ENCODE peak calls at places on chromosomes 3 and 15, in eight cellular contexts. A, Q, V, J, N, X, D and S are unnamed samples.

GRCh38 chr3:141266797-141267555 is 35.4 kb downstream of the PXYLP1 start:
- DNase-seq in A (no peak), Q (no peak), V (no peak), J (no peak), N (no peak), X (no peak), D (no peak), S (peak)

GRCh38 chr3:62665627-62666433 is 209.4 kb downstream of the CADPS start:
- DNase-seq in A (peak), Q (peak), V (peak), J (peak), N (peak), X (peak), D (peak), S (peak)

GRCh38 chr3:142866841-142867631 is 21.8 kb downstream of the PCOLCE2 start:
- DNase-seq in A (no peak), Q (no peak), V (no peak), J (peak), N (peak), X (no peak), D (no peak), S (no peak)

GRCh38 chr15:71627604-71628003 is 182.8 kb upstream of the NR2E3 start:
- DNase-seq in A (peak), Q (no peak), V (no peak), J (no peak), N (no peak), X (no peak), D (no peak), S (no peak)

GRCh38 chr3:184924547-184924946 is 112.6 kb downstream of the VPS8 start:
- DNase-seq in A (no peak), Q (no peak), V (no peak), J (no peak), N (no peak), X (no peak), D (no peak), S (no peak)

GRCh38 chr3:60399861-60400845 is 851.1 kb downstream of the FHIT start:
- DNase-seq in A (peak), Q (no peak), V (no peak), J (peak), N (no peak), X (peak), D (no peak), S (no peak)

GRCh38 chr15:52785672-52786406 is 4.3 kb downstream of the ONECUT1 start:
- DNase-seq in A (no peak), Q (no peak), V (no peak), J (no peak), N (no peak), X (no peak), D (no peak), S (no peak)

GRCh38 chr3:21894459-21895083 is 143.6 kb upstream of the ZNF385D start:
- DNase-seq in A (peak), Q (peak), V (peak), J (peak), N (no peak), X (peak), D (no peak), S (no peak)

GRCh38 chr3:128993461-128994172 is at the start of gene CFAP92:
- DNase-seq in A (peak), Q (peak), V (peak), J (peak), N (peak), X (peak), D (peak), S (peak)

GRCh38 chr3:24490151-24490550 is 4.5 kb downstream of the THRB start:
- DNase-seq in A (peak), Q (no peak), V (no peak), J (no peak), N (no peak), X (no peak), D (no peak), S (no peak)

GRCh38 chr3:135622657-135623056 is 342.9 kb upstream of the PPP2R3A start:
- DNase-seq in A (no peak), Q (no peak), V (no peak), J (no peak), N (no peak), X (no peak), D (no peak), S (no peak)

GRCh38 chr3:175728566-175728965 is 869.4 kb downstream of the NAALADL2 start:
- DNase-seq in A (peak), Q (peak), V (no peak), J (no peak), N (no peak), X (no peak), D (no peak), S (no peak)

GRCh38 chr15:99983171-99983891 is 250.1 kb upstream of the LYSMD4 start:
- DNase-seq in A (no peak), Q (peak), V (no peak), J (no peak), N (no peak), X (no peak), D (no peak), S (no peak)

GRCh38 chr3:87001699-87002098 is 10.8 kb upstream of the VGLL3 start:
- DNase-seq in A (no peak), Q (no peak), V (no peak), J (no peak), N (no peak), X (no peak), D (no peak), S (no peak)

GRCh38 chr3:52046186-52046913 is 10.0 kb downstream of the DUSP7 start:
- DNase-seq in A (peak), Q (peak), V (no peak), J (peak), N (no peak), X (peak), D (peak), S (no peak)

GRCh38 chr3:193040836-193041672 is 123.4 kb upstream of the MB21D2 start:
- DNase-seq in A (peak), Q (peak), V (no peak), J (peak), N (no peak), X (peak), D (no peak), S (peak)

GRCh38 chr3:17233398-17233800 is 348.6 kb downstream of the PLCL2 start:
- DNase-seq in A (peak), Q (peak), V (peak), J (peak), N (no peak), X (peak), D (no peak), S (peak)

GRCh38 chr3:169362261-169362660 is 301.3 kb downstream of the MECOM start:
- DNase-seq in A (peak), Q (peak), V (no peak), J (peak), N (peak), X (peak), D (no peak), S (no peak)

GRCh38 chr3:141380279-141380678 is 12.0 kb downstream of the ZBTB38 start:
- DNase-seq in A (no peak), Q (no peak), V (no peak), J (no peak), N (no peak), X (no peak), D (no peak), S (no peak)

GRCh38 chr3:14862303-14862660 is 43.5 kb downstream of the FGD5 start:
- DNase-seq in A (no peak), Q (no peak), V (no peak), J (no peak), N (no peak), X (no peak), D (no peak), S (no peak)

GRCh38 chr3:156230291-156230900 is 110.0 kb downstream of the KCNAB1 start:
- DNase-seq in A (peak), Q (no peak), V (no peak), J (no peak), N (no peak), X (no peak), D (no peak), S (no peak)

GRCh38 chr3:42535981-42536784 is 33.7 kb downstream of the VIPR1 start:
- DNase-seq in A (peak), Q (no peak), V (no peak), J (peak), N (peak), X (peak), D (no peak), S (peak)

GRCh38 chr3:42071720-42072582 is 19.2 kb upstream of the TRAK1 start:
- DNase-seq in A (peak), Q (peak), V (no peak), J (no peak), N (peak), X (peak), D (peak), S (peak)

GRCh38 chr3:12985148-12985547 is 88.1 kb downstream of the IQSEC1 start:
- DNase-seq in A (no peak), Q (no peak), V (no peak), J (no peak), N (no peak), X (no peak), D (no peak), S (no peak)

GRCh38 chr3:159458010-159458409 is 530.6 kb upstream of the IL12A start:
- DNase-seq in A (peak), Q (peak), V (no peak), J (peak), N (no peak), X (peak), D (peak), S (no peak)

GRCh38 chr3:64344721-64345207 is 119.5 kb upstream of the PRICKLE2 start:
- DNase-seq in A (peak), Q (peak), V (no peak), J (no peak), N (no peak), X (peak), D (no peak), S (no peak)

GRCh38 chr3:184169896-184170875 is 4.5 kb upstream of the AP2M1 start:
- DNase-seq in A (no peak), Q (no peak), V (no peak), J (no peak), N (no peak), X (no peak), D (no peak), S (no peak)

DNA sequence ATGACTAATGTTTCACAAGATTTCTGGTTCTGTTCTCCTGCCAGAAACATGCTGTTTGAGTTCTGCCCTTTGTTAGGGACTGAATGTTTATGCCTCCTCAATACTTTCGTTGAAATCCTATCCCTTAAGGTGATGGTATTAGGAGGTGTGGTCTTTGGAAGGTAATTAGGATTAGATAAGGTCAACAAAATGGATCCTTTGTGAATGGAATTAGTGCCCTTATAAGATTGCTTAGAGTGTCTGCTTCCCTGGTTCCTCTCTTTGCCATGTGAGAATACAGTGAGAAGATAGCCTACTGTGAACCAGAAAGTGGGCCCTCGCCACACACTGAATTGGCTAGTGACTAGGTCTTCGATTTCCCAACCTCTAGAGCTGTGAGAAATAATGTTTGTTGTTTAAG is 621.4 kb upstream of the ALCAM start:
- DNase-seq in A (no peak), Q (no peak), V (no peak), J (no peak), N (no peak), X (no peak), D (no peak), S (no peak)
- TF ChIP-seq CTCF in A (no peak), Q (no peak), V (no peak), J (no peak), N (no peak), X (no peak), D (no peak), S (no peak)

GRCh38 chr15:101498076-101498730 is 8.7 kb upstream of the PCSK6 start:
- DNase-seq in A (no peak), Q (no peak), V (no peak), J (no peak), N (no peak), X (no peak), D (peak), S (peak)
- TF ChIP-seq CTCF in A (no peak), Q (no peak), V (no peak), J (no peak), N (no peak), X (no peak), D (no peak), S (no peak)

GRCh38 chr3:151085227-151085888 is at the start of gene MED12L:
- DNase-seq in A (peak), Q (peak), V (peak), J (peak), N (peak), X (peak), D (peak), S (peak)
- TF ChIP-seq CTCF in A (no peak), Q (no peak), V (no peak), J (no peak), N (no peak), X (no peak), D (no peak), S (no peak)

GRCh38 chr15:33384307-33384706 is 73.5 kb downstream of the RYR3 start:
- DNase-seq in A (no peak), Q (no peak), V (no peak), J (no peak), N (no peak), X (no peak), D (no peak), S (no peak)
- TF ChIP-seq CTCF in A (no peak), Q (no peak), V (no peak), J (no peak), N (no peak), X (no peak), D (no peak), S (no peak)

GRCh38 chr3:100761211-100761921 is 52.1 kb downstream of the TFG start:
- DNase-seq in A (no peak), Q (no peak), V (no peak), J (peak), N (no peak), X (no peak), D (no peak), S (peak)
- TF ChIP-seq CTCF in A (peak), Q (peak), V (peak), J (no peak), N (peak), X (peak), D (no peak), S (peak)